ENCODE peak calls at places on chromosome 17, in eight cellular contexts. P is G401; C is BJ; O is RWPE1; D is NCI-H1436; I is stimulated activated naive B cell treated with anti-CD40 and anti-IgM and Interleukin-4, amounts not matched to agents 10 μg/mL and 1 μg/mL and 100 μg/mL, for 72 hours; A is nephron progenitor cell; K is activated CD4-positive, alpha-beta T cell treated with anti-CD3 and anti-CD28 coated beads, Interleukin-2, amount 10 ng/mL, durations not matched to agents 7 days and 5 days. F is an unnamed sample.

GRCh38 chr17:8991514-8992285 is 26.2 kb upstream of the PIK3R5 start:
- DNase-seq in O (peak; percentile 37), K (peak; percentile 74), D (peak; percentile 51), C (no peak), P (peak; percentile 39), I (no peak), A (peak; percentile 75), F (no peak)

GRCh38 chr17:76079577-76080206 is 710 bp downstream of the ZACN start:
- DNase-seq in A (peak; percentile 39), C (no peak), P (no peak), O (no peak), K (no peak), D (no peak), I (no peak), F (no peak)

GRCh38 chr17:57648720-57649119 is 96.4 kb downstream of the CCDC182 start:
- DNase-seq in C (no peak), O (no peak), I (no peak), P (no peak), D (no peak), A (no peak), K (no peak), F (no peak)

GRCh38 chr17:75720656-75721462 is at the start of gene ITGB4:
- DNase-seq in A (peak; percentile 66), P (no peak), O (peak; percentile 92), K (peak; percentile 67), I (peak; percentile 7), C (no peak), D (peak; percentile 31), F (peak; percentile 84)

GRCh38 chr17:32102697-32103096 is 39.6 kb upstream of the RHOT1 start:
- DNase-seq in I (no peak), K (no peak), C (peak; percentile 15), O (no peak), D (no peak), P (no peak), A (no peak), F (no peak)

GRCh38 chr17:8005357-8005756 is 2.9 kb downstream of the GUCY2D start:
- DNase-seq in A (no peak), I (no peak), C (no peak), K (no peak), O (no peak), D (no peak), P (no peak), F (no peak)

GRCh38 chr17:65418622-65419021 is 142.8 kb downstream of the AXIN2 start:
- DNase-seq in K (no peak), I (no peak), C (no peak), A (no peak), O (no peak), P (no peak), D (no peak), F (no peak)

GRCh38 chr17:8820311-8821010 is 21.3 kb upstream of the MFSD6L start:
- DNase-seq in D (no peak), O (no peak), C (no peak), K (no peak), P (no peak), I (no peak), A (no peak), F (peak; percentile 29)

GRCh38 chr17:83177611-83178532 is 98.5 kb downstream of the METRNL start:
- DNase-seq in O (no peak), A (peak; percentile 2), P (peak; percentile 36), D (no peak), K (peak; percentile 4), I (no peak), C (no peak), F (no peak)

GRCh38 chr17:34126965-34127364 is 128.1 kb upstream of the CCL2 start:
- DNase-seq in C (no peak), O (no peak), P (no peak), I (no peak), D (no peak), K (no peak), A (no peak), F (no peak)

GRCh38 chr17:40019140-40019991 is 4.1 kb downstream of the CSF3 start:
- DNase-seq in C (peak; percentile 18), A (no peak), K (no peak), I (no peak), D (no peak), O (peak; percentile 75), P (no peak), F (no peak)

GRCh38 chr17:60153606-60154355 is 4.0 kb downstream of the CA4 start:
- DNase-seq in P (peak; percentile 72), D (no peak), I (no peak), O (no peak), K (no peak), C (no peak), A (no peak), F (no peak)

GRCh38 chr17:70109497-70109896 is 34.5 kb downstream of the KCNJ16 start:
- DNase-seq in A (no peak), P (no peak), D (no peak), O (no peak), K (no peak), C (no peak), I (no peak), F (no peak)

GRCh38 chr17:9566067-9566466 is 9.6 kb downstream of the STX8 start:
- DNase-seq in D (no peak), A (no peak), O (no peak), P (no peak), C (no peak), K (no peak), I (no peak), F (no peak)

GRCh38 chr17:63542942-63543821 is 7.1 kb upstream of the DCAF7 start:
- DNase-seq in O (no peak), D (no peak), I (no peak), K (no peak), A (no peak), C (no peak), P (no peak), F (no peak)